ENCODE peak calls at places on chromosomes 3 and 15, in five cellular contexts. One of them, this sample, is unnamed.

GRCh38 chr3:146577662-146578061 is 27.5 kb downstream of the PLSCR5 start:
- DNase-seq in non-pigmented ciliary epithelial cell: peak; percentile 40
- DNase-seq in transverse colon: peak; percentile 25
- DNase-seq in substantia nigra: no peak
- DNase-seq in globus pallidus: peak; percentile 14
- DNase-seq in this sample: no peak

GRCh38 chr3:194894538-194894937 is 208.9 kb downstream of the FAM43A start:
- DNase-seq in non-pigmented ciliary epithelial cell: no peak
- DNase-seq in globus pallidus: no peak
- DNase-seq in substantia nigra: no peak
- DNase-seq in transverse colon: no peak
- DNase-seq in this sample: no peak

GRCh38 chr15:66619152-66619903 is 53.5 kb upstream of the LCTL start:
- DNase-seq in transverse colon: peak; percentile 84
- DNase-seq in globus pallidus: peak; percentile 20
- DNase-seq in substantia nigra: no peak
- DNase-seq in non-pigmented ciliary epithelial cell: no peak
- DNase-seq in this sample: peak; percentile 62

GRCh38 chr3:132210476-132211346 is 106.5 kb upstream of the ACP3 start:
- DNase-seq in non-pigmented ciliary epithelial cell: no peak
- DNase-seq in substantia nigra: no peak
- DNase-seq in globus pallidus: no peak
- DNase-seq in transverse colon: peak; percentile 64
- DNase-seq in this sample: peak; percentile 12

GRCh38 chr3:179949869-179950268 is 86.9 kb downstream of the PEX5L start:
- DNase-seq in globus pallidus: no peak
- DNase-seq in non-pigmented ciliary epithelial cell: no peak
- DNase-seq in transverse colon: no peak
- DNase-seq in substantia nigra: no peak
- DNase-seq in this sample: no peak

GRCh38 chr3:133885241-133885711 is 10.4 kb downstream of the RAB6B start:
- DNase-seq in globus pallidus: no peak
- DNase-seq in non-pigmented ciliary epithelial cell: no peak
- DNase-seq in substantia nigra: no peak
- DNase-seq in transverse colon: no peak
- DNase-seq in this sample: no peak

GRCh38 chr3:76152028-76152427 is 366.7 kb upstream of the ZNF717 start:
- DNase-seq in non-pigmented ciliary epithelial cell: no peak
- DNase-seq in transverse colon: no peak
- DNase-seq in globus pallidus: no peak
- DNase-seq in substantia nigra: no peak
- DNase-seq in this sample: no peak

GRCh38 chr15:70504305-70504951 is 258.9 kb downstream of the UACA start:
- DNase-seq in non-pigmented ciliary epithelial cell: no peak
- DNase-seq in transverse colon: peak; percentile 65
- DNase-seq in substantia nigra: no peak
- DNase-seq in globus pallidus: no peak
- DNase-seq in this sample: no peak

GRCh38 chr3:189512039-189512438 is 119.2 kb upstream of the TP63 start:
- DNase-seq in transverse colon: no peak
- DNase-seq in substantia nigra: no peak
- DNase-seq in globus pallidus: no peak
- DNase-seq in non-pigmented ciliary epithelial cell: no peak
- DNase-seq in this sample: no peak

GRCh38 chr3:122793568-122794416 is at the start of gene HSPBAP1:
- DNase-seq in transverse colon: peak; percentile 96
- DNase-seq in substantia nigra: no peak
- DNase-seq in globus pallidus: peak; percentile 91
- DNase-seq in non-pigmented ciliary epithelial cell: peak; percentile 73
- DNase-seq in this sample: peak; percentile 86

GRCh38 chr15:50262533-50262932 is 3.0 kb downstream of the HDC start:
- DNase-seq in substantia nigra: no peak
- DNase-seq in non-pigmented ciliary epithelial cell: no peak
- DNase-seq in globus pallidus: no peak
- DNase-seq in transverse colon: peak; percentile 16
- DNase-seq in this sample: no peak

GRCh38 chr3:55494976-55495375 is 7.9 kb upstream of the WNT5A start:
- DNase-seq in non-pigmented ciliary epithelial cell: no peak
- DNase-seq in transverse colon: no peak
- DNase-seq in substantia nigra: no peak
- DNase-seq in globus pallidus: no peak
- DNase-seq in this sample: no peak

GRCh38 chr3:29745237-29745870 is 464.5 kb downstream of the RBMS3 start:
- DNase-seq in globus pallidus: no peak
- DNase-seq in transverse colon: no peak
- DNase-seq in substantia nigra: no peak
- DNase-seq in non-pigmented ciliary epithelial cell: no peak
- DNase-seq in this sample: no peak

GRCh38 chr3:23495507-23495906 is 292.4 kb downstream of the UBE2E2 start:
- DNase-seq in substantia nigra: no peak
- DNase-seq in non-pigmented ciliary epithelial cell: no peak
- DNase-seq in transverse colon: no peak
- DNase-seq in globus pallidus: no peak
- DNase-seq in this sample: no peak

GRCh38 chr3:86845731-86846130 is 145.2 kb downstream of the VGLL3 start:
- DNase-seq in non-pigmented ciliary epithelial cell: no peak
- DNase-seq in substantia nigra: no peak
- DNase-seq in globus pallidus: no peak
- DNase-seq in transverse colon: no peak
- DNase-seq in this sample: no peak

GRCh38 chr15:77988386-77989301 is 88.9 kb downstream of the TBC1D2B start:
- DNase-seq in non-pigmented ciliary epithelial cell: no peak
- DNase-seq in substantia nigra: no peak
- DNase-seq in globus pallidus: no peak
- DNase-seq in transverse colon: no peak
- DNase-seq in this sample: no peak

GRCh38 chr3:138890555-138891187 is 55.9 kb upstream of the PIK3CB start:
- DNase-seq in non-pigmented ciliary epithelial cell: no peak
- DNase-seq in transverse colon: no peak
- DNase-seq in globus pallidus: peak; percentile 14
- DNase-seq in substantia nigra: no peak
- DNase-seq in this sample: no peak

GRCh38 chr3:59127071-59127470 is 77.2 kb upstream of the CFAP20DC start:
- DNase-seq in non-pigmented ciliary epithelial cell: peak; percentile 58
- DNase-seq in globus pallidus: no peak
- DNase-seq in substantia nigra: no peak
- DNase-seq in transverse colon: no peak
- DNase-seq in this sample: no peak

GRCh38 chr3:103002447-103002846 is 567.6 kb downstream of the ZPLD1 start:
- DNase-seq in substantia nigra: no peak
- DNase-seq in globus pallidus: no peak
- DNase-seq in non-pigmented ciliary epithelial cell: no peak
- DNase-seq in transverse colon: no peak
- DNase-seq in this sample: no peak

GRCh38 chr15:51649659-51650521 is 27.3 kb upstream of the DMXL2 start:
- DNase-seq in transverse colon: peak; percentile 19
- DNase-seq in substantia nigra: no peak
- DNase-seq in globus pallidus: peak; percentile 78
- DNase-seq in non-pigmented ciliary epithelial cell: peak; percentile 38
- DNase-seq in this sample: peak; percentile 56

GRCh38 chr3:185422677-185423076 is 59.7 kb downstream of the MAP3K13 start:
- DNase-seq in transverse colon: peak; percentile 60
- DNase-seq in globus pallidus: no peak
- DNase-seq in non-pigmented ciliary epithelial cell: no peak
- DNase-seq in substantia nigra: no peak
- DNase-seq in this sample: no peak

GRCh38 chr3:42264399-42265058 is 1.5 kb downstream of the CCK start:
- DNase-seq in transverse colon: peak; percentile 19
- DNase-seq in globus pallidus: no peak
- DNase-seq in substantia nigra: no peak
- DNase-seq in non-pigmented ciliary epithelial cell: no peak
- DNase-seq in this sample: no peak

GRCh38 chr3:102360211-102360610 is 74.6 kb upstream of the ZPLD1 start:
- DNase-seq in transverse colon: no peak
- DNase-seq in substantia nigra: no peak
- DNase-seq in globus pallidus: no peak
- DNase-seq in non-pigmented ciliary epithelial cell: no peak
- DNase-seq in this sample: no peak

GRCh38 chr3:48460517-48460902 is 14.0 kb downstream of the ATRIP start:
- DNase-seq in non-pigmented ciliary epithelial cell: no peak
- DNase-seq in transverse colon: no peak
- DNase-seq in globus pallidus: no peak
- DNase-seq in substantia nigra: no peak
- DNase-seq in this sample: no peak

GRCh38 chr15:60793656-60794055 is 314.7 kb upstream of the ICE2 start:
- DNase-seq in globus pallidus: no peak
- DNase-seq in non-pigmented ciliary epithelial cell: no peak
- DNase-seq in substantia nigra: no peak
- DNase-seq in transverse colon: no peak
- DNase-seq in this sample: no peak

GRCh38 chr15:70589221-70589620 is 174.1 kb downstream of the UACA start:
- DNase-seq in transverse colon: no peak
- DNase-seq in non-pigmented ciliary epithelial cell: no peak
- DNase-seq in substantia nigra: no peak
- DNase-seq in globus pallidus: no peak
- DNase-seq in this sample: no peak

GRCh38 chr15:64247535-64247905 is 84.7 kb upstream of the PPIB start:
- DNase-seq in substantia nigra: no peak
- DNase-seq in globus pallidus: no peak
- DNase-seq in transverse colon: no peak
- DNase-seq in non-pigmented ciliary epithelial cell: no peak
- DNase-seq in this sample: no peak

GRCh38 chr15:67838789-67839332 is 984 bp downstream of the RNU6-1 start:
- DNase-seq in transverse colon: peak; percentile 65
- DNase-seq in globus pallidus: peak; percentile 65
- DNase-seq in substantia nigra: peak; percentile 12
- DNase-seq in non-pigmented ciliary epithelial cell: no peak
- DNase-seq in this sample: no peak

GRCh38 chr3:71010731-71011455 is 572.6 kb downstream of the FOXP1 start:
- DNase-seq in substantia nigra: no peak
- DNase-seq in transverse colon: no peak
- DNase-seq in non-pigmented ciliary epithelial cell: no peak
- DNase-seq in globus pallidus: no peak
- DNase-seq in this sample: no peak

GRCh38 chr15:62569460-62570404 is 404.6 kb upstream of the C2CD4B start:
- DNase-seq in globus pallidus: no peak
- DNase-seq in non-pigmented ciliary epithelial cell: peak; percentile 44
- DNase-seq in substantia nigra: no peak
- DNase-seq in transverse colon: peak; percentile 91
- DNase-seq in this sample: no peak